ENCODE peak calls at places on chromosomes 4 and X, in four cellular contexts. One of them, this sample, is unnamed.

GRCh38 chrX:121030083-121030482 is 17.3 kb upstream of the GLUD2 start:
- DNase-seq in HepG2: no peak
- DNase-seq in K562: no peak
- DNase-seq in GM12878: no peak
- DNase-seq in this sample: no peak

GRCh38 chr4:16117164-16117563 is 33.3 kb upstream of the PROM1 start:
- DNase-seq in GM12878: no peak
- DNase-seq in K562: no peak
- DNase-seq in HepG2: no peak
- DNase-seq in this sample: no peak

GRCh38 chrX:16853537-16853936 is 16.6 kb downstream of the RBBP7 start:
- DNase-seq in GM12878: no peak
- DNase-seq in HepG2: no peak
- DNase-seq in K562: no peak
- DNase-seq in this sample: no peak

GRCh38 chr4:67746797-67747495 is 7.2 kb downstream of the GNRHR start:
- DNase-seq in HepG2: peak; percentile 7
- DNase-seq in K562: peak; percentile 32
- DNase-seq in GM12878: peak; percentile 13
- DNase-seq in this sample: no peak

GRCh38 chr4:169270810-169271691 is at the start of gene SH3RF1:
- DNase-seq in HepG2: peak; percentile 38
- DNase-seq in K562: peak; percentile 51
- DNase-seq in GM12878: no peak
- DNase-seq in this sample: peak; percentile 52

GRCh38 chrX:11890843-11891514 is 132.9 kb downstream of the MSL3 start:
- DNase-seq in K562: no peak
- DNase-seq in GM12878: no peak
- DNase-seq in HepG2: no peak
- DNase-seq in this sample: no peak

GRCh38 chrX:55522577-55523254 is 33.1 kb upstream of the USP51 start:
- DNase-seq in K562: no peak
- DNase-seq in HepG2: no peak
- DNase-seq in GM12878: no peak
- DNase-seq in this sample: no peak

GRCh38 chr4:54265366-54265765 is 36.3 kb downstream of the PDGFRA start:
- DNase-seq in K562: no peak
- DNase-seq in HepG2: no peak
- DNase-seq in GM12878: no peak
- DNase-seq in this sample: no peak

GRCh38 chr4:2141022-2141761 is 82.1 kb downstream of the NAT8L start:
- DNase-seq in K562: no peak
- DNase-seq in GM12878: peak; percentile 35
- DNase-seq in HepG2: no peak
- DNase-seq in this sample: no peak

GRCh38 chrX:125150231-125150630 is 169.4 kb upstream of the TEX13C start:
- DNase-seq in HepG2: no peak
- DNase-seq in K562: no peak
- DNase-seq in GM12878: no peak
- DNase-seq in this sample: no peak

GRCh38 chrX:86946569-86946968 is 571.0 kb upstream of the KLHL4 start:
- DNase-seq in GM12878: peak; percentile 1
- DNase-seq in K562: peak; percentile 7
- DNase-seq in HepG2: peak; percentile 30
- DNase-seq in this sample: peak; percentile 43

GRCh38 chrX:68989456-68989855 is 160.6 kb downstream of the EFNB1 start:
- DNase-seq in GM12878: no peak
- DNase-seq in K562: peak; percentile 1
- DNase-seq in HepG2: no peak
- DNase-seq in this sample: no peak

GRCh38 chrX:68727696-68728095 is 80.2 kb downstream of the STARD8 start:
- DNase-seq in HepG2: no peak
- DNase-seq in K562: no peak
- DNase-seq in GM12878: no peak
- DNase-seq in this sample: no peak

GRCh38 chr4:105179539-105180401 is 33.1 kb downstream of the TET2 start:
- DNase-seq in GM12878: no peak
- DNase-seq in K562: no peak
- DNase-seq in HepG2: peak; percentile 46
- DNase-seq in this sample: no peak

GRCh38 chr4:39406763-39407583 is at the start of gene KLB:
- DNase-seq in K562: no peak
- DNase-seq in HepG2: peak; percentile 97
- DNase-seq in GM12878: no peak
- DNase-seq in this sample: peak; percentile 59

GRCh38 chr4:114782842-114783595 is 184.4 kb downstream of the UGT8 start:
- DNase-seq in K562: no peak
- DNase-seq in GM12878: no peak
- DNase-seq in HepG2: no peak
- DNase-seq in this sample: no peak

GRCh38 chrX:96929036-96929435 is 45.3 kb downstream of the RPA4 start:
- DNase-seq in GM12878: no peak
- DNase-seq in HepG2: no peak
- DNase-seq in K562: no peak
- DNase-seq in this sample: no peak

GRCh38 chr4:30116401-30116800 is 603.8 kb upstream of the PCDH7 start:
- DNase-seq in HepG2: no peak
- DNase-seq in GM12878: no peak
- DNase-seq in K562: no peak
- DNase-seq in this sample: no peak

GRCh38 chr4:184147858-184148799 is 69.5 kb downstream of the ENPP6 start:
- DNase-seq in HepG2: no peak
- DNase-seq in GM12878: no peak
- DNase-seq in K562: no peak
- DNase-seq in this sample: no peak

GRCh38 chrX:10591363-10592036 is 28.9 kb downstream of the MID1 start:
- DNase-seq in HepG2: no peak
- DNase-seq in GM12878: no peak
- DNase-seq in K562: no peak
- DNase-seq in this sample: no peak

GRCh38 chrX:136310411-136310810 is 9.6 kb downstream of the ADGRG4 start:
- DNase-seq in GM12878: no peak
- DNase-seq in K562: peak; percentile 26
- DNase-seq in HepG2: no peak
- DNase-seq in this sample: peak; percentile 2

GRCh38 chr4:169795585-169795984 is 37.8 kb upstream of the HPF1 start:
- DNase-seq in K562: no peak
- DNase-seq in GM12878: no peak
- DNase-seq in HepG2: no peak
- DNase-seq in this sample: no peak

GRCh38 chrX:74613350-74614192 is 853 bp downstream of the RLIM start:
- DNase-seq in GM12878: no peak
- DNase-seq in HepG2: peak; percentile 6
- DNase-seq in K562: peak; percentile 12
- DNase-seq in this sample: peak; percentile 44

GRCh38 chrX:112643721-112644120 is 36.0 kb downstream of the LHFPL1 start:
- DNase-seq in HepG2: no peak
- DNase-seq in GM12878: peak; percentile 87
- DNase-seq in K562: no peak
- DNase-seq in this sample: no peak

GRCh38 chr4:8759987-8760386 is 111.7 kb downstream of the HMX1 start:
- DNase-seq in K562: no peak
- DNase-seq in GM12878: no peak
- DNase-seq in HepG2: no peak
- DNase-seq in this sample: no peak

GRCh38 chr4:8762356-8762755 is 109.3 kb downstream of the HMX1 start:
- DNase-seq in K562: no peak
- DNase-seq in GM12878: no peak
- DNase-seq in HepG2: no peak
- DNase-seq in this sample: no peak

GRCh38 chr4:8760561-8760960 is 111.1 kb downstream of the HMX1 start:
- DNase-seq in K562: no peak
- DNase-seq in GM12878: no peak
- DNase-seq in HepG2: no peak
- DNase-seq in this sample: no peak

GRCh38 chr4:8761824-8762205 is 109.8 kb downstream of the HMX1 start:
- DNase-seq in K562: no peak
- DNase-seq in HepG2: no peak
- DNase-seq in GM12878: no peak
- DNase-seq in this sample: no peak

DNA sequence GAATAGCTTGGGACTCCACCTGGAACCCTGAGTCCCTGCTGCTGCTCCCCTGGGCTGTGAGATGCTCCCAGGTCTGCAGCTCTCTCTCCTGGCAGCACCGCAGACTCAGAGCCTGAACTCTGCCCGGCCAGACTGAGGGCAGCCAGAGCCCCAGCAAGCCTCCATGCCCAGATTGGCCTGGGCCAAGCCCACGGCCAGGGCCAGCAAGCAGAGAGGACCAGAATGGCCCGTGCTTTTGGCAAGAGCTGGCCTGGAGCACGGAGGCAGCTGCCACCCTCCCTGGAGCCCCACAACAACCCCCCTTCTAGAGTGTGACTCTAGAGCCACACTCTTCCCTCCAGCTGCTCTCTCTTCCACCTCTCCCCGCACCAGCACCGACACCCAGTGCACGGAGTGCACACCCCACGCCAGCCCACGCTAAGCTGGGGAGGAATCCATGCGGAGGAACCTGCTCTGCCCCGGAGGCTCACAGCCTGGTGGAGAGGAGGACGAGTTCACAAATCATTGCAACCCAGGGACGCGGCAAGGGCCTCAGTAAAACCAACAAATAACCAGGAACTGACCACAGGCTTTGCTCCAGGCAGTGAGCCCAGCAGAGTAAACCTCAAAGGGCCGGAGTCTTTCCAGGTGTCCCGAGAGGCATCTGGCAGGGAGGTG is 110.3 kb downstream of the HMX1 start:
- DNase-seq in GM12878: no peak
- DNase-seq in K562: no peak
- DNase-seq in HepG2: no peak
- DNase-seq in this sample: no peak
- TF ChIP-seq JUNB in GM12878: no peak
- TF ChIP-seq JUNB in K562: no peak
- TF ChIP-seq JUNB in HepG2: no peak
- TF ChIP-seq JUNB in this sample: no peak

DNA sequence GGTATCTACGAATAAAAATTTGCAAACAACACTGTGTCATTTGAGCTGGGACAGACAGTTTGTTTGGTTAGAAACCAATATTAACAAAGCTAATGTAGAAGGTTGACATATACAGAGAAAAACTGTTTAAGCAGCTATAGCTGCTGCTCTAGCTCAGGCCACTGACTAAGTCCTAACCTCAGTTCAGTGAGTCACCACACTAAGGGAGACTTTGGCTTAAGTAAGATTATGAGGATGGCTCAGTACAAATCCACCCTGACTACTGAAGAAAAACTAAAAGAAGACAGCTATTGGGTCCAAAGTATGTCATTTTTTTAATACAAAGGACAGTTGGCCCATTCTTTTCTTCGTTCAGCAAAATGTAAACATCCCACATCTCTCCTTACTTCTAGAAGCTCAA is 717.3 kb upstream of the ACTRT1 start:
- DNase-seq in GM12878: no peak
- DNase-seq in K562: no peak
- DNase-seq in HepG2: no peak
- DNase-seq in this sample: no peak
- TF ChIP-seq REST in GM12878: no peak
- TF ChIP-seq REST in K562: no peak
- TF ChIP-seq REST in HepG2: no peak
- TF ChIP-seq REST in this sample: no peak

GRCh38 chrX:13774696-13775095 is 40.1 kb downstream of the OFD1 start:
- DNase-seq in GM12878: no peak
- DNase-seq in HepG2: no peak
- DNase-seq in K562: no peak
- DNase-seq in this sample: no peak
- TF ChIP-seq BHLHE40 in GM12878: no peak
- TF ChIP-seq BHLHE40 in HepG2: no peak
- TF ChIP-seq BHLHE40 in K562: no peak
- TF ChIP-seq BHLHE40 in this sample: no peak

DNA sequence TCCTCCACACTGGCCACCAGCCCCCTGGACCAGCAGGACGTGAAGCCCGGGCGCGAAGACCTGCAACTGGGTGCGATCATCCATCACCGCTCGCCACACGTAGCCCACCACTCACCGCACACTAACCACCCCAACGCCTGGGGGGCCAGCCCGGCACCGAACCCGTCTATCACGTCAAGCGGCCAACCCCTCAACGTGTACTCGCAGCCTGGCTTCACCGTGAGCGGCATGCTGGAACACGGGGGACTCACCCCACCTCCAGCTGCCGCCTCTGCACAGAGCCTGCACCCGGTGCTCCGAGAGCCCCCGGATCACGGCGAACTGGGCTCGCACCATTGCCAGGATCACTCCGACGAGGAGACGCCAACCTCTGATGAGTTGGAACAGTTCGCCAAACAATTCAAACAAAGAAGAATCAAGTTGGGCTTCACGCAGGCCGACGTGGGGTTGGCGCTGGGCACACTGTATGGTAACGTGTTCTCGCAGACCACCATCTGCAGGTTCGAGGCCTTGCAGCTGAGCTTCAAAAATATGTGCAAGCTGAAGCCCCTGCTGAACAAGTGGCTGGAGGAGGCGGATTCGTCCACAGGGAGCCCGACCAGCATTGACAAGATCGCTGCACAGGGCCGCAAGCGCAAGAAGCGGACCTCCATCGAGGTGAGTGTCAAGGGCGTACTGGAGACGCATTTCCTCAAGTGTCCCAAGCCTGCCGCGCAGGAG is 596 bp downstream of the POU3F4 start:
- DNase-seq in K562: no peak
- DNase-seq in HepG2: no peak
- DNase-seq in GM12878: no peak
- DNase-seq in this sample: no peak
- TF ChIP-seq JUNB in K562: no peak
- TF ChIP-seq JUNB in HepG2: no peak
- TF ChIP-seq JUNB in GM12878: no peak
- TF ChIP-seq JUNB in this sample: no peak